ENCODE peak calls at places on chromosomes 6 and 20, in seven cellular contexts. U, E, R, H, B, L and F are unnamed samples.

GRCh38 chr6:40349092-40349491 is 238.1 kb downstream of the LRFN2 start:
- DNase-seq in L (no peak), E (no peak), B (no peak), R (peak), H (no peak), U (peak), F (no peak)

GRCh38 chr6:5135783-5136376 is 50.7 kb downstream of the PPP1R3G start:
- DNase-seq in U (no peak), H (no peak), L (no peak), R (peak), B (no peak), E (no peak), F (no peak)

GRCh38 chr6:163146036-163146435 is 268.5 kb upstream of the QKI start:
- DNase-seq in E (no peak), U (no peak), L (no peak), R (no peak), H (no peak), B (no peak), F (no peak)

GRCh38 chr20:37911262-37911661 is 8.3 kb downstream of the VSTM2L start:
- DNase-seq in U (no peak), R (no peak), L (no peak), B (no peak), H (no peak), E (no peak), F (no peak)

GRCh38 chr20:48822879-48823385 is 4.9 kb downstream of the PREX1 start:
- DNase-seq in R (peak), H (no peak), L (no peak), E (no peak), B (no peak), U (no peak), F (no peak)

GRCh38 chr20:24365685-24366084 is 103.7 kb upstream of the SYNDIG1 start:
- DNase-seq in U (no peak), L (no peak), E (no peak), B (no peak), R (no peak), H (no peak), F (no peak)

GRCh38 chr20:30484009-30484748 is 773.3 kb upstream of the DEFB115 start:
- DNase-seq in L (no peak), U (no peak), E (no peak), R (no peak), B (no peak), H (no peak), F (no peak)

GRCh38 chr6:159098636-159099106 is 53.9 kb upstream of the TAGAP start:
- DNase-seq in L (no peak), B (no peak), H (no peak), U (peak), E (no peak), R (no peak), F (no peak)

GRCh38 chr6:41371992-41372525 is 36.7 kb downstream of the NCR2 start:
- DNase-seq in E (no peak), U (no peak), B (no peak), R (no peak), H (no peak), L (no peak), F (no peak)

GRCh38 chr6:12555781-12556180 is 160.8 kb upstream of the PHACTR1 start:
- DNase-seq in L (no peak), R (no peak), U (no peak), E (no peak), H (no peak), B (no peak), F (no peak)

GRCh38 chr6:116190550-116190949 is 63.3 kb downstream of the TSPYL4 start:
- DNase-seq in R (no peak), H (no peak), L (no peak), B (no peak), U (no peak), E (no peak), F (no peak)

GRCh38 chr6:91744576-91744975 is 1157.7 kb upstream of the MAP3K7 start:
- DNase-seq in B (no peak), E (no peak), U (no peak), H (no peak), L (no peak), R (no peak), F (no peak)

GRCh38 chr6:77466055-77467028 is 3.1 kb upstream of the HTR1B start:
- DNase-seq in U (no peak), B (peak), H (peak), L (peak), E (peak), R (no peak), F (no peak)

GRCh38 chr6:105898286-105898685 is 187.8 kb upstream of the PRDM1 start:
- DNase-seq in E (no peak), B (no peak), H (no peak), R (no peak), L (no peak), U (no peak), F (no peak)

GRCh38 chr6:114108119-114109002 is 137.4 kb upstream of the HDAC2 start:
- DNase-seq in E (peak), R (peak), U (no peak), L (peak), B (peak), H (peak), F (no peak)

GRCh38 chr6:33305052-33305451 is 6.3 kb upstream of the RGL2 start:
- DNase-seq in L (no peak), E (no peak), H (no peak), R (no peak), B (no peak), U (no peak), F (no peak)

GRCh38 chr6:144657691-144658090 is 372.6 kb downstream of the UTRN start:
- DNase-seq in U (no peak), E (no peak), R (no peak), H (no peak), B (no peak), L (peak), F (no peak)

GRCh38 chr6:14109411-14109826 is 8.2 kb upstream of the CD83 start:
- DNase-seq in B (no peak), E (no peak), L (no peak), H (no peak), U (no peak), R (no peak), F (no peak)

GRCh38 chr20:44714701-44715494 is at the start of gene CCN5:
- DNase-seq in L (peak), H (peak), B (peak), E (peak), R (no peak), U (no peak), F (peak)

GRCh38 chr20:44709380-44709779 is 5.8 kb upstream of the CCN5 start:
- DNase-seq in E (no peak), B (no peak), L (no peak), U (no peak), H (no peak), R (no peak), F (no peak)

GRCh38 chr20:44709797-44710196 is 5.4 kb upstream of the CCN5 start:
- DNase-seq in U (no peak), R (no peak), H (no peak), L (no peak), B (no peak), E (no peak), F (no peak)

GRCh38 chr20:44714102-44714700 is 968 bp upstream of the CCN5 start:
- DNase-seq in U (no peak), L (no peak), H (peak), R (no peak), B (no peak), E (no peak), F (no peak)

GRCh38 chr20:44711237-44711636 is 3.9 kb upstream of the CCN5 start:
- DNase-seq in R (no peak), H (no peak), E (no peak), U (no peak), L (no peak), B (peak), F (no peak)
- H3K27ac ChIP-seq in R (no peak), H (no peak), E (peak), U (no peak), L (no peak), B (peak), F (peak)

GRCh38 chr20:13009682-13010406 is 1.1 kb downstream of the SPTLC3 start:
- DNase-seq in L (peak), U (no peak), E (no peak), H (no peak), B (no peak), R (no peak), F (no peak)
- H3K27ac ChIP-seq in L (peak), U (no peak), E (peak), H (peak), B (peak), R (no peak), F (peak)

GRCh38 chr6:138160329-138161117 is 1.2 kb upstream of the ARFGEF3 start:
- DNase-seq in B (no peak), E (no peak), H (no peak), U (no peak), L (no peak), R (no peak), F (no peak)
- H3K27ac ChIP-seq in B (no peak), E (peak), H (no peak), U (no peak), L (no peak), R (no peak), F (no peak)

DNA sequence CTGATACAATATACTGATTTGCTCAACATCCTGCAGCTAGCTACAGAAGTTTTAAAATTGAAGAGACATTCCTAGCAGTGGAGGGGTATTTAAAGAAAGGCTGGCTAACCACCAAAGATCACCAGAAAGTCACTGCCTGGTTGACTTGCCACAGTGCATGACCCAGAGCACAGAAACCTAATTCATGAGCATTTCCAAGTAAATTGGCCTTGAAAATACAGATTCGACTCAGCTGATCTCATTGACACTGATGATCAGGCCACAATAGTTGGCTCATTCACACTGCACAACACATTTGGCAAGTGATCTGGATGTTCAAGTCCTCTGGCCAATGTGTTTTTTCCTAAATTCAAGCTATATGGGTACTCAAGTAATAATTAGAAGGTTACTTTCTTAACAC is 13.3 kb upstream of the TDRD6 start:
- DNase-seq in B (no peak), R (no peak), U (no peak), E (no peak), L (no peak), H (no peak), F (no peak)
- H3K27ac ChIP-seq in B (no peak), R (no peak), U (no peak), E (no peak), L (no peak), H (no peak), F (no peak)

GRCh38 chr6:170288091-170288631 is 2.7 kb downstream of the DLL1 start:
- DNase-seq in H (peak), U (no peak), L (no peak), B (no peak), E (no peak), R (no peak), F (no peak)

GRCh38 chr6:170291271-170292110 is 613 bp upstream of the DLL1 start:
- DNase-seq in R (peak), B (peak), E (peak), H (peak), U (no peak), L (no peak), F (no peak)

GRCh38 chr6:170289108-170289931 is 1.6 kb downstream of the DLL1 start:
- DNase-seq in B (no peak), L (no peak), E (no peak), H (peak), U (no peak), R (no peak), F (no peak)

GRCh38 chr6:170290306-170291128 is at the start of gene DLL1:
- DNase-seq in H (peak), B (peak), E (peak), R (peak), U (no peak), L (no peak), F (no peak)

DNA sequence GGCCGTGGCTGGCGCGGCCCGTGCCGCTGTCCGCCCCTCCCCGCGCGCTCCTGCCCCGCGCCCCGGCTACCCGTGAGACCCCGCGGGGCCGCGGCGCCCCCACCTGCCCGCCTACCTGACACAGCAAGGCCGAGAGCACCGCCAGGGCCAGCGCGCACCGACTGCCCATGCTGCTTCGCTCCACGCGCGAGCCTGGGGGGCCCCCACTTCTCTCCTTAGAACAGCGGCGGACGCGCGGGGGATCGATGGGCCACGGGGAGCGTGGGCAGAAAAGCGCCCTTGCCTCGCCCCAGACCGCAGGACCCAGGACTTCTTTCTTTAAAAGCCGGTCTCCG is 940 bp downstream of the DLL1 start:
- DNase-seq in H (no peak), U (no peak), R (no peak), E (no peak), B (no peak), L (no peak), F (no peak)
- H3K27ac ChIP-seq in H (peak), U (no peak), R (no peak), E (peak), B (peak), L (peak), F (peak)

DNA sequence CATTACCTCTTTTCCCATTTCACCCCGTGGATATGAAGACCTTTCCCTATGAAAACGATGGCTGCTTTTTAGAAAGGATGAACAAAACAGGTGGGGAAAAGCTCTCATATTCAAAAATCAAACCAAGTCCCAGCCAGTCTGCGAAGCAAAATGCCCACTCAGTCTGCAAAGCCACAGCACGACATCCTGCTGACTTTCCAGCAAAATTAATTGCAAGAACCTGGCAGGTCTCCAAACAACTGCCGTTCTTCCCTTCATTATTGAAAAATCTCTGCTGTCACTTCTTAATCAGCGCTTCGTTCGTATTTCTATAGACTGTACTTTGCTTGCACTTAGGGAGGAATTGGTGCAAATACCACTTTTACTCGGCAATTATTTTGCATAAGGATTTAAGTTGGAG is 222.5 kb downstream of the CBLN4 start:
- DNase-seq in U (no peak), R (no peak), B (no peak), H (no peak), L (no peak), E (no peak), F (no peak)
- H3K27ac ChIP-seq in U (no peak), R (no peak), B (no peak), H (no peak), L (no peak), E (no peak), F (no peak)